ENCODE peak calls at places on chromosome 3, in ten cellular contexts. U is activated naive CD8-positive, alpha-beta T cell treated with anti-CD3 and anti-CD28 coated beads, Interleukin-2, amount 10 ng/mL, durations not matched to agents 7 days and 5 days; C is HCEC 1CT; R is psoas muscle; B is endothelial cell of umbilical vein; K is ELR; A is LHCN-M2; M is mesendoderm; Z is HCT116; T is neural crest cell. W is an unnamed sample.

GRCh38 chr3:162586591-162586990 is 1090.0 kb downstream of the OTOL1 start:
- DNase-seq in U (no peak), C (peak; percentile 19), R (no peak), B (no peak), K (peak; percentile 30), A (peak; percentile 61), M (peak; percentile 52), Z (no peak), T (no peak), W (no peak)

GRCh38 chr3:149717391-149718056 is 34.8 kb downstream of the COMMD2 start:
- DNase-seq in U (no peak), C (peak; percentile 75), R (no peak), B (peak; percentile 87), K (peak; percentile 85), A (peak; percentile 78), M (peak; percentile 83), Z (peak; percentile 65), T (peak; percentile 48), W (no peak)

GRCh38 chr3:177448987-177449975 is 252.0 kb upstream of the TBL1XR1 start:
- DNase-seq in U (no peak), C (no peak), R (no peak), B (no peak), K (peak; percentile 43), A (peak; percentile 72), M (peak; percentile 77), Z (no peak), T (no peak), W (peak; percentile 67)

GRCh38 chr3:16885948-16886683 is 1.4 kb downstream of the PLCL2 start:
- DNase-seq in U (no peak), C (no peak), R (no peak), B (peak; percentile 38), K (peak; percentile 24), A (no peak), M (no peak), Z (no peak), T (no peak), W (no peak)

GRCh38 chr3:197371521-197372075 is 73.2 kb upstream of the DLG1 start:
- DNase-seq in U (no peak), C (peak; percentile 24), R (no peak), B (no peak), K (no peak), A (peak; percentile 64), M (no peak), Z (no peak), T (no peak), W (no peak)

GRCh38 chr3:190357468-190357867 is 30.5 kb upstream of the CLDN16 start:
- DNase-seq in U (no peak), C (no peak), R (no peak), B (no peak), K (no peak), A (no peak), M (no peak), Z (no peak), T (no peak), W (no peak)

GRCh38 chr3:44892689-44893088 is 18.3 kb downstream of the TGM4 start:
- DNase-seq in U (no peak), C (peak; percentile 59), R (no peak), B (no peak), K (peak; percentile 71), A (peak; percentile 39), M (no peak), Z (no peak), T (no peak), W (no peak)

GRCh38 chr3:183958775-183959174 is 58.9 kb downstream of the ABCC5 start:
- DNase-seq in U (no peak), C (no peak), R (no peak), B (no peak), K (no peak), A (no peak), M (no peak), Z (no peak), T (no peak), W (no peak)

GRCh38 chr3:194905696-194906095 is 220.0 kb downstream of the FAM43A start:
- DNase-seq in U (no peak), C (peak; percentile 11), R (no peak), B (no peak), K (peak; percentile 44), A (no peak), M (no peak), Z (no peak), T (no peak), W (no peak)

GRCh38 chr3:122100591-122101491 is 45.7 kb downstream of the CD86 start:
- DNase-seq in U (no peak), C (no peak), R (no peak), B (no peak), K (peak; percentile 45), A (peak; percentile 16), M (peak; percentile 36), Z (no peak), T (no peak), W (no peak)

GRCh38 chr3:170532573-170532972 is 53.3 kb downstream of the SLC7A14 start:
- DNase-seq in U (no peak), C (no peak), R (no peak), B (no peak), K (no peak), A (no peak), M (no peak), Z (no peak), T (no peak), W (no peak)

GRCh38 chr3:119069725-119070124 is 35.1 kb upstream of the IGSF11 start:
- DNase-seq in U (no peak), C (no peak), R (no peak), B (no peak), K (no peak), A (no peak), M (no peak), Z (no peak), T (no peak), W (no peak)

GRCh38 chr3:45064512-45065372 is 38.6 kb downstream of the CLEC3B start:
- DNase-seq in U (peak; percentile 42), C (peak; percentile 97), R (no peak), B (peak; percentile 81), K (peak; percentile 97), A (peak; percentile 80), M (no peak), Z (peak; percentile 23), T (no peak), W (no peak)

W was measured in upper lobe of right lung.